ENCODE peak calls at places on chromosome 2, in four cellular contexts. One of them, this sample, is unnamed.

GRCh38 chr2:112833532-112833931 is 3.0 kb downstream of the IL1B start:
- DNase-seq in IMR-90: no peak
- DNase-seq in A549: no peak
- DNase-seq in bronchial epithelial cell: no peak
- DNase-seq in this sample: no peak

GRCh38 chr2:238747557-238747956 is 100.3 kb upstream of the TWIST2 start:
- DNase-seq in IMR-90: no peak
- DNase-seq in A549: no peak
- DNase-seq in bronchial epithelial cell: no peak
- DNase-seq in this sample: no peak

GRCh38 chr2:29047083-29047840 is 27.1 kb downstream of the PCARE start:
- DNase-seq in bronchial epithelial cell: no peak
- DNase-seq in IMR-90: no peak
- DNase-seq in A549: no peak
- DNase-seq in this sample: no peak

GRCh38 chr2:148888003-148888501 is 13.0 kb downstream of the KIF5C start:
- DNase-seq in IMR-90: no peak
- DNase-seq in bronchial epithelial cell: no peak
- DNase-seq in A549: no peak
- DNase-seq in this sample: no peak

GRCh38 chr2:237872178-237872887 is 12.9 kb downstream of the RAMP1 start:
- DNase-seq in IMR-90: no peak
- DNase-seq in bronchial epithelial cell: no peak
- DNase-seq in A549: no peak
- DNase-seq in this sample: no peak

GRCh38 chr2:214611015-214611414 is 198.5 kb downstream of the BARD1 start:
- DNase-seq in IMR-90: no peak
- DNase-seq in A549: no peak
- DNase-seq in bronchial epithelial cell: no peak
- DNase-seq in this sample: no peak

GRCh38 chr2:95388878-95389255 is 13.6 kb upstream of the FAHD2A start:
- DNase-seq in IMR-90: no peak
- DNase-seq in A549: no peak
- DNase-seq in bronchial epithelial cell: no peak
- DNase-seq in this sample: no peak

GRCh38 chr2:202031261-202031986 is 2.2 kb upstream of the FZD7 start:
- DNase-seq in IMR-90: no peak
- DNase-seq in bronchial epithelial cell: no peak
- DNase-seq in A549: no peak
- DNase-seq in this sample: no peak

GRCh38 chr2:160266078-160266551 is 66.0 kb upstream of the ITGB6 start:
- DNase-seq in bronchial epithelial cell: no peak
- DNase-seq in IMR-90: no peak
- DNase-seq in A549: no peak
- DNase-seq in this sample: peak

GRCh38 chr2:181917378-181917735 is 25.8 kb downstream of the ITPRID2 start:
- DNase-seq in IMR-90: no peak
- DNase-seq in bronchial epithelial cell: no peak
- DNase-seq in A549: no peak
- DNase-seq in this sample: no peak

GRCh38 chr2:50953021-50953420 is 78.9 kb downstream of the NRXN1 start:
- DNase-seq in IMR-90: peak
- DNase-seq in A549: no peak
- DNase-seq in bronchial epithelial cell: peak
- DNase-seq in this sample: no peak

GRCh38 chr2:1854747-1855146 is 110.4 kb upstream of the PXDN start:
- DNase-seq in bronchial epithelial cell: no peak
- DNase-seq in IMR-90: peak
- DNase-seq in A549: peak
- DNase-seq in this sample: no peak
- H3K4me3 ChIP-seq in bronchial epithelial cell: no peak
- H3K4me3 ChIP-seq in IMR-90: no peak
- H3K4me3 ChIP-seq in A549: no peak
- H3K4me3 ChIP-seq in this sample: no peak

GRCh38 chr2:104868081-104868806 is 14.3 kb downstream of the POU3F3 start:
- DNase-seq in IMR-90: no peak
- DNase-seq in bronchial epithelial cell: no peak
- DNase-seq in A549: no peak
- DNase-seq in this sample: no peak

GRCh38 chr2:104867351-104868080 is 13.6 kb downstream of the POU3F3 start:
- DNase-seq in bronchial epithelial cell: no peak
- DNase-seq in IMR-90: no peak
- DNase-seq in A549: no peak
- DNase-seq in this sample: no peak

GRCh38 chr2:104866122-104866864 is 12.4 kb downstream of the POU3F3 start:
- DNase-seq in A549: no peak
- DNase-seq in IMR-90: no peak
- DNase-seq in bronchial epithelial cell: no peak
- DNase-seq in this sample: no peak

GRCh38 chr2:104864751-104865470 is 11.0 kb downstream of the POU3F3 start:
- DNase-seq in bronchial epithelial cell: no peak
- DNase-seq in IMR-90: no peak
- DNase-seq in A549: no peak
- DNase-seq in this sample: no peak

GRCh38 chr2:104866883-104867350 is 13.0 kb downstream of the POU3F3 start:
- DNase-seq in A549: no peak
- DNase-seq in bronchial epithelial cell: no peak
- DNase-seq in IMR-90: no peak
- DNase-seq in this sample: no peak
- H3K4me3 ChIP-seq in A549: no peak
- H3K4me3 ChIP-seq in bronchial epithelial cell: no peak
- H3K4me3 ChIP-seq in IMR-90: no peak
- H3K4me3 ChIP-seq in this sample: no peak

DNA sequence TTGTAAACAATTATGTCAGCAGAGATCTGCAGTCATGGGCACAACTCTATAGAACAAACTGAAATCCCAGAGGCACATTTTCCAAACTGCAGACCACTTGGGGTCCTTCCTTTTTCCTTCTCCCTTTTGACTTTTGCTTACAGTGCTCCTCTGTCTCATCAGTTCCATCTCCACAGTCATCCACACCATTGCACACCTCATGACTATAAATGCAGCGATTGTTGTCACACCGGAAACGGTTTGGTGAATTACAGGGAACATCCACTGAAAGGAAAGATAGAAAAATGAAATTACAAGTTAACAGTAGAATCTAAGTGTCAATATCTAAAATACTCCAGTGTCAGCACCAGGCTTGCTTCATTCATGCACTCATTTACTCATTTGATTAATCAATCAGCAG is 96.4 kb downstream of the DHRS9 start:
- DNase-seq in IMR-90: no peak
- DNase-seq in A549: no peak
- DNase-seq in bronchial epithelial cell: no peak
- DNase-seq in this sample: no peak
- H3K4me3 ChIP-seq in IMR-90: no peak
- H3K4me3 ChIP-seq in A549: no peak
- H3K4me3 ChIP-seq in bronchial epithelial cell: no peak
- H3K4me3 ChIP-seq in this sample: no peak

GRCh38 chr2:221676566-221677172 is 104.6 kb upstream of the EPHA4 start:
- DNase-seq in bronchial epithelial cell: peak
- DNase-seq in A549: no peak
- DNase-seq in IMR-90: peak
- DNase-seq in this sample: no peak

GRCh38 chr2:221677688-221678087 is 105.6 kb upstream of the EPHA4 start:
- DNase-seq in A549: no peak
- DNase-seq in IMR-90: no peak
- DNase-seq in bronchial epithelial cell: no peak
- DNase-seq in this sample: no peak

GRCh38 chr2:221674446-221674845 is 102.3 kb upstream of the EPHA4 start:
- DNase-seq in A549: no peak
- DNase-seq in IMR-90: no peak
- DNase-seq in bronchial epithelial cell: no peak
- DNase-seq in this sample: no peak

GRCh38 chr2:221673248-221673647 is 101.1 kb upstream of the EPHA4 start:
- DNase-seq in IMR-90: no peak
- DNase-seq in A549: no peak
- DNase-seq in bronchial epithelial cell: peak
- DNase-seq in this sample: no peak

DNA sequence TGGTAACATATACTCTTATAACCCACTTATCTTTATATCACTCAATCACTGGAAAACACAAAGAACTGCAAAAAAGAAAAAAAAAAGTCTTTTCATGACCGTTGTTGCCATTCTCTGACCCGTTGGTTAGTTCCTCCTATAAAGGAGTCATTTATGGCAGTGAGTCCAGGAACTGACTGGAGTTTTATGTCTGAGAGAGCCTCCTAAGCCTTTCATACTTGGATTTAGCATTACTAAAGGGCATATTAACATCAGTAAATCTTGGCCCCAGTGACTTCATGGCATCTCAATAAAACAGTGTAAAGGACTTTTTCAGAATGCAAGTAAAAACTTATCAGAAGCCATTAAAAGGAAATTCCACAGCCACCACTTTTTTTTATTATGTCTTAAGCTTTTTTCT is 103.4 kb upstream of the EPHA4 start:
- DNase-seq in bronchial epithelial cell: no peak
- DNase-seq in IMR-90: no peak
- DNase-seq in A549: no peak
- DNase-seq in this sample: no peak
- H3K4me3 ChIP-seq in bronchial epithelial cell: no peak
- H3K4me3 ChIP-seq in IMR-90: no peak
- H3K4me3 ChIP-seq in A549: no peak
- H3K4me3 ChIP-seq in this sample: no peak

DNA sequence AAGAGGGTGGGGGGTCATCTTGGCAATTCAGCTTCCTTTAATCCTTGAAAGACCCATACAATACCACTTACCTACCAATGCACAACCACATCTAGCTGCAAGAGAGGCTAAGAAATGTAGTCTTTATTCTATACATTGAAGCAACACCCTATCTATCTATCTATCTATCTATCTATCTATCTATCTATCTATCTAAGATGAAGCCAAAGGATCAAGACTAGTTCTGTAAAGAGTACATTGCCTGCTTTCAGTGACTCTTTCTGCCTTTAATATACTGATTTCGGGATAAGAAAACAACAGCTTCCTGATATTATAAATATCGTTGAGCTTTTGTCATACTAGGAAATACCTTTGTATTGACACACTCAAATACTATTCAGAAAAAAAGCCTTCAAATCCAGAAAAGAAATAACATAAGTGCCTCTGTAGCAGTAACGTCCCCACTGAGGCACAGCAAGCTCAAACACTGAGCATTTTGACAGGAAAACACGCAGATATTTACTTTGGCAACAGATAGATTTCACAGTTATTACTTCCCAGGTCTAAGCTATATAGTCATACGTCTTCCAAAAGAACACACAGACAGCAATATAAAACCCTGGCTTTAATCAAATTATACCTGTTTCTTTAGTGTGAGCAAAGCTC is 139.4 kb upstream of the SERTAD2 start:
- DNase-seq in IMR-90: peak
- DNase-seq in bronchial epithelial cell: peak
- DNase-seq in A549: no peak
- DNase-seq in this sample: no peak
- H3K4me3 ChIP-seq in IMR-90: no peak
- H3K4me3 ChIP-seq in bronchial epithelial cell: no peak
- H3K4me3 ChIP-seq in A549: no peak
- H3K4me3 ChIP-seq in this sample: no peak